ENCODE peak calls at places on chromosomes 2 and 18, in nine cellular contexts. F is stomach, I is testis, S is IMR-90, J is sigmoid colon, W is tibial nerve, X is A549, O is transverse colon, N is endothelial cell of umbilical vein. T is an unnamed sample. For H3K9me3, the result is how much of the 10 kb centered on the place peaks cover.

GRCh38 chr2:240878341-240878936 is 9.8 kb downstream of the AGXT start:
- DNase-seq in F (no peak), I (no peak), S (no peak), J (no peak), W (no peak), X (no peak), O (no peak), N (no peak), T (peak)

GRCh38 chr2:224909885-224910517 is 132.3 kb downstream of the DOCK10 start:
- DNase-seq in F (peak), I (peak), S (peak), J (peak), W (peak), X (peak), O (no peak), N (peak), T (peak)

GRCh38 chr2:95231723-95232122 is 24.4 kb downstream of the ZNF892 start:
- DNase-seq in F (peak), I (peak), S (peak), J (no peak), W (no peak), X (peak), O (peak), N (peak), T (peak)

GRCh38 chr18:33606621-33607020 is 28.6 kb downstream of the ASXL3 start:
- DNase-seq in F (no peak), I (no peak), S (no peak), J (no peak), W (no peak), X (peak), O (no peak), N (no peak), T (no peak)

GRCh38 chr2:100207411-100207885 is 65.1 kb upstream of the AFF3 start:
- DNase-seq in F (no peak), I (no peak), S (no peak), J (no peak), W (no peak), X (no peak), O (no peak), N (no peak), T (no peak)

GRCh38 chr18:7729858-7730257 is 162.7 kb downstream of the PTPRM start:
- DNase-seq in F (no peak), I (no peak), S (no peak), J (no peak), W (no peak), X (no peak), O (no peak), N (no peak), T (no peak)

GRCh38 chr2:163266772-163267171 is 428.2 kb upstream of the KCNH7 start:
- DNase-seq in F (no peak), I (no peak), S (peak), J (no peak), W (no peak), X (peak), O (no peak), N (no peak), T (no peak)

GRCh38 chr18:1846640-1847039 is 724.7 kb downstream of the METTL4 start:
- DNase-seq in F (no peak), I (no peak), S (no peak), J (no peak), W (no peak), X (no peak), O (no peak), N (no peak), T (no peak)

GRCh38 chr2:45268631-45269030 is 259.4 kb upstream of the SIX2 start:
- DNase-seq in F (peak), I (no peak), S (no peak), J (no peak), W (no peak), X (no peak), O (no peak), N (no peak), T (no peak)

GRCh38 chr2:181393472-181393871 is 63.7 kb upstream of the ITGA4 start:
- DNase-seq in F (no peak), I (no peak), S (peak), J (no peak), W (no peak), X (peak), O (no peak), N (peak), T (no peak)

GRCh38 chr18:13216732-13217465 is 1.7 kb upstream of the LDLRAD4 start:
- DNase-seq in F (peak), I (peak), S (no peak), J (peak), W (no peak), X (no peak), O (peak), N (peak), T (peak)

GRCh38 chr2:177265834-177266817 is 1.6 kb upstream of the NFE2L2 start:
- DNase-seq in F (no peak), I (no peak), S (peak), J (no peak), W (no peak), X (peak), O (no peak), N (peak), T (no peak)

GRCh38 chr2:126513033-126513432 is 142.9 kb upstream of the GYPC start:
- DNase-seq in F (no peak), I (no peak), S (peak), J (no peak), W (no peak), X (no peak), O (no peak), N (no peak), T (no peak)

GRCh38 chr2:30775833-30776232 is 31.4 kb downstream of the CAPN13 start:
- DNase-seq in F (peak), I (peak), S (no peak), J (no peak), W (no peak), X (no peak), O (no peak), N (no peak), T (no peak)

GRCh38 chr2:75484840-75485239 is 75.9 kb downstream of the EVA1A start:
- DNase-seq in F (no peak), I (no peak), S (no peak), J (no peak), W (no peak), X (no peak), O (no peak), N (no peak), T (no peak)

GRCh38 chr2:75482398-75482797 is 78.3 kb downstream of the EVA1A start:
- DNase-seq in F (no peak), I (no peak), S (no peak), J (no peak), W (no peak), X (no peak), O (no peak), N (no peak), T (no peak)

GRCh38 chr2:75476778-75477177 is 84.0 kb downstream of the EVA1A start:
- DNase-seq in F (no peak), I (no peak), S (peak), J (no peak), W (no peak), X (no peak), O (no peak), N (no peak), T (no peak)

GRCh38 chr2:75483878-75484277 is 76.9 kb downstream of the EVA1A start:
- DNase-seq in F (no peak), I (no peak), S (no peak), J (no peak), W (no peak), X (no peak), O (no peak), N (no peak), T (no peak)

DNA sequence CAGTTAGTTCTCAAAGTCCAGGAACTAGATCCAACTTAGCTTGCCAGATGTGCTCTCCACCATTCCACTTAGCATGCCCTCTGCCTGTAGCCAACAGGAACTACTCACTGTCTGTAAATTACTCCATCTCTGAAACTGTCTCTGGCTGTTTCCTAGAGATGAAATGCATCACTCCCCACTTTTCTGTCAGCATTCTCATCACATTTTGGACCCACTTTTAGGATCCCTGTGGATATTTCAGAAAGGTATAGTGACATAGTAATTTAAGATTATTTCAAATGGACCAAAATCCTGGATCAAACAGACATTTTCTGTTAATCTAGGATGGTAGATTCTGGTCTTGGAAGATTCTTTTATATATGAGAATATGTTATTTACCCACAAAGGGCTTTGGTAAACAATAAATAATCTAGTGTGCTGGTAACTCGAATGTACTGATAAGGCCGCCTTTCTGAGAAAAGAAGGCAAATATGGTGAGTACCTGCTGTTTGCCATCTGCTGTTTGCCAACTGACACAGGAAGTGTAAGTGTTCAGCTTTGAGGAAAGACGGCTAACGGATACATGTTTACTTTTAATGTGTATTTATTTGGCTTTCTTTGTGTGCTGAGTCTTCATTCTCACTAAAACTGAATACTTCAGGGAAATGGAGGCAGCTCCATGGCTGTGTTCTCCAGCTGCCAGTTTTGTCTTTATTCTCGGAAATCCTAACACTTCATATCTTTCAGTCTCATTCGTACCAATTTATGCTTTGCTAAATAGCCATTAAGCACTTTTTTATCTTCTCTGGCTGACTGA is 79.5 kb downstream of the EVA1A start:
- DNase-seq in F (no peak), I (no peak), S (peak), J (no peak), W (no peak), X (peak), O (no peak), N (no peak), T (no peak)
- TF ChIP-seq CTCF in F (no peak), I (no peak), S (peak), J (no peak), W (no peak), X (peak), O (no peak), N (no peak), T (peak)

GRCh38 chr18:72623444-72623843 is 79.3 kb upstream of the CBLN2 start:
- DNase-seq in F (no peak), I (no peak), S (no peak), J (no peak), W (no peak), X (no peak), O (no peak), N (no peak), T (no peak)
- H3K9me3 ChIP-seq in F (under half), I (under half), S (under half), J (under half), W (under half), X (under half), O (under half), N (under half), T (under half)

GRCh38 chr2:144334551-144334950 is 185.4 kb downstream of the ZEB2 start:
- DNase-seq in F (no peak), I (no peak), S (no peak), J (no peak), W (no peak), X (no peak), O (no peak), N (no peak), T (no peak)

GRCh38 chr2:144333144-144333555 is 186.8 kb downstream of the ZEB2 start:
- DNase-seq in F (no peak), I (no peak), S (no peak), J (no peak), W (no peak), X (no peak), O (no peak), N (no peak), T (no peak)

GRCh38 chr2:144331652-144332355 is 188.1 kb downstream of the ZEB2 start:
- DNase-seq in F (no peak), I (peak), S (no peak), J (peak), W (peak), X (no peak), O (no peak), N (peak), T (peak)

GRCh38 chr2:144330951-144331651 is 188.8 kb downstream of the ZEB2 start:
- DNase-seq in F (no peak), I (no peak), S (peak), J (no peak), W (no peak), X (no peak), O (no peak), N (peak), T (no peak)

DNA sequence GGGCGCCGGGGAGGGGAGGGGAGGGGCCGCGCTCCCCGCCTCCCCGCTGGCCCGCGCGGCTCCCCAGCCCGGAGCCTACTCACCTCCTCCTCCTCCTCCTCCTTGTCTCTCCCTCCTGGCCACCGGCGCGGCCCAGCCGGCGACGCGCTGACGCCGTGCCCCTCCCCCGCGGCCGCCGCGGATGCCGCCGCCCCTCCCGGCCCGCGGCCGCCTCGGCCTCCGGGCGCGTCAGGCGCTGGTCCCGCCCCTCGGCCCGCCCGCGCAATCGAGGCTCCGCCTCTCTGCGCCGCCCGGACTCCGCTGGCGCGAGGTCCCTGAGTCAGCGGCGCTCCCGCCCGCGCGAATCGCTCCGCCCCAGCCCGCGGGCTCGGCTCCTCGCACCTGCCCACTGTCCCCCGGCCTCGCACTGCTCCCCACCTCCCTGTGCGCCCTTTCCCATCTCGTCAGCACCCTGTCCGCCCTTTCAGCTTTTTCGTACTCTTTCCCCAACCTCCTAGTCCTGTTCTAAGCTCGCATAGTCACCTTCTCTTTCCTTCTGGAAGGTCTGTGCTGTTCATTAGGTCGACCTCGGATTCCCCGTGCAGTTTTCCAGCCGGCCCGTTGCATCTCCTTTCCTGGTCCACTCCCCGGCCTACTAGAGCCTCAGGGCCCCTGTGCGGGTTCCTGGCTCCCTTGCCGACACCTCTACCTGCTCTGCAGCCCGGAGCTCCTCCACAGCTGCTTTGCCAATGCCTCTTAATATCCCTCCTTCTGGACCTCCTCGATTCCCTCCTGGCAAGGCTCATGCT is 187.4 kb downstream of the ZEB2 start:
- DNase-seq in F (peak), I (peak), S (peak), J (peak), W (peak), X (peak), O (peak), N (peak), T (peak)
- TF ChIP-seq POLR2A in F (no peak), I (no peak), S (peak), J (no peak), W (peak), X (peak), O (peak), N (peak), T (peak)

DNA sequence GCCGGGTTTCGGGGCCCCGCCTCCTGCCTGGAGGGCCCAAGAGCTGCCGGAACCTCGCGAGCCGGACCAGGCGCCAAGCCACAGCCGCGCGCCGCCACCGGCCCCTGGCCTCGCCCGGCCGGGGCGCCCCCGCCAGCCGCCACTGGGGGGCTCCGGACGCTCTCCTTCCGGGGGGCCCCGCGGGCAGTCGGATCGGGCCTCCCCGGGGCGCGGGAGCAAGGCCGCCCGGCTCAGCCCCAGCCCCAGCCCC is 17.4 kb upstream of the HAAO start:
- DNase-seq in F (peak), I (peak), S (peak), J (peak), W (peak), X (peak), O (peak), N (no peak), T (peak)
- TF ChIP-seq CTCF in F (peak), I (peak), S (peak), J (peak), W (peak), X (peak), O (no peak), N (peak), T (no peak)

DNA sequence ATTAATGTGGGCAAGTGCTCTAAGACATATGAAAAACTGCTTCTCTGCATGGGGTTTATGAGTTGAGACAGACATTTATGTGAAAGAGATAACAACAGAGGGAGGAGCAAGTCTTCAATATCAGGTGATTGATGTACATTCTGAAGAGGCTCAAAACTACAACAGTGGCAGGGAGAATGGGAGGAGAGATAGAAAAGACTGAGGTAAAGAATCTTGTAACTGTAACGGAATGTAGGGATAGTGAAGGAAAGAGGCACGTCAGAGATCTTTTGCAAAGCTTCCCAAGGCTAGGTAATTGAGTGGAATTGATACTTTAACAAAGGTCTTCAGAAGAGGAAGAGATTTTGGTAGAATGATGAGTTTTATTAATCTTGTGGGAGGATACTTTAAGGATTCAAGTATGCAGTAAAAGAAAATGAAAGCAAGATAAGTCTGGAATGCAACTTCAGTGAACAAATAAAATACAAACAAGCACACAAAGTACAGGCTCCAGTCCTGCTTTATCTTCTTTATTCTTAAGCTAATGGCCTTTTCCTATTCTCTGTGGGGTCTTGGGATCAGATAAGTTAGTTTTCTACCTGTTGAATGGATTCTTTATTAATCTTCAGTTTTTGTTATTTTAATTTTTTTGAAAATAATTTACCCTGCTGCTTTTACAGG is 15.0 kb downstream of the SMAD4 start:
- DNase-seq in F (no peak), I (no peak), S (no peak), J (no peak), W (no peak), X (no peak), O (no peak), N (no peak), T (no peak)
- H3K9me3 ChIP-seq in F (under half), I (under half), S (under half), J (under half), W (under half), X (under half), O (under half), N (under half), T (under half)

GRCh38 chr2:159516241-159516758 is 100.0 kb downstream of the BAZ2B start:
- DNase-seq in F (no peak), I (peak), S (peak), J (no peak), W (no peak), X (peak), O (peak), N (peak), T (no peak)
- TF ChIP-seq POLR2A in F (no peak), I (no peak), S (no peak), J (no peak), W (no peak), X (no peak), O (peak), N (no peak), T (peak)

T was measured in right lobe of liver.